ENCODE peak calls at places on chromosomes 13 and 19, in five cellular contexts. C is HepG2, D is stomach, F is pancreas, P is neuronal stem cell. S is an unnamed sample.
A peak's percentile ranks its signal among the peaks of the same experiment; 100 is the strongest.

GRCh38 chr13:43303040-43303729 is 279.8 kb downstream of the DNAJC15 start:
- DNase-seq in C (peak; percentile 12), D (peak; percentile 78), F (peak; percentile 59), P (peak; percentile 42), S (peak; percentile 34)

GRCh38 chr13:62371737-62372136 is 956.1 kb upstream of the PCDH20 start:
- DNase-seq in C (no peak), D (no peak), F (no peak), P (no peak), S (no peak)

GRCh38 chr19:35534803-35535480 is 1.7 kb downstream of the GAPDHS start:
- DNase-seq in C (no peak), D (no peak), F (no peak), P (no peak), S (no peak)

GRCh38 chr13:49935171-49936084 is 712 bp downstream of the SPRYD7 start:
- DNase-seq in C (peak; percentile 17), D (peak; percentile 33), F (no peak), P (peak; percentile 46), S (peak; percentile 62)

GRCh38 chr13:60329221-60329983 is 67.6 kb upstream of the TDRD3 start:
- DNase-seq in C (peak; percentile 12), D (peak; percentile 34), F (peak; percentile 39), P (peak; percentile 38), S (peak; percentile 32)

GRCh38 chr13:97369269-97369893 is 64.6 kb upstream of the RAP2A start:
- DNase-seq in C (no peak), D (no peak), F (no peak), P (no peak), S (no peak)

GRCh38 chr13:93687261-93687660 is 460.7 kb downstream of the GPC6 start:
- DNase-seq in C (no peak), D (no peak), F (no peak), P (no peak), S (no peak)

GRCh38 chr19:3565177-3565576 is 7.6 kb upstream of the HMG20B start:
- DNase-seq in C (peak; percentile 46), D (no peak), F (no peak), P (no peak), S (no peak)

GRCh38 chr13:110518150-110518525 is 43.4 kb downstream of the RAB20 start:
- DNase-seq in C (no peak), D (no peak), F (no peak), P (no peak), S (no peak)

GRCh38 chr19:38090561-38090960 is 133.5 kb downstream of the DPF1 start:
- DNase-seq in C (no peak), D (no peak), F (no peak), P (no peak), S (no peak)

GRCh38 chr13:109869312-109870237 is 83.2 kb upstream of the IRS2 start:
- DNase-seq in C (no peak), D (peak; percentile 75), F (peak; percentile 75), P (no peak), S (peak; percentile 66)

GRCh38 chr13:28744091-28744536 is 25.3 kb upstream of the SLC46A3 start:
- DNase-seq in C (no peak), D (no peak), F (no peak), P (no peak), S (no peak)

GRCh38 chr19:34480971-34481821 is at the start of gene WTIP:
- DNase-seq in C (peak; percentile 62), D (peak; percentile 67), F (peak; percentile 44), P (peak; percentile 89), S (peak; percentile 72)

GRCh38 chr13:111846396-111847174 is 220.4 kb upstream of the SOX1 start:
- DNase-seq in C (no peak), D (no peak), F (no peak), P (no peak), S (no peak)

GRCh38 chr13:32125221-32125621 is 93.6 kb downstream of the FRY start:
- DNase-seq in C (no peak), D (no peak), F (no peak), P (no peak), S (no peak)

GRCh38 chr13:23570099-23570926 is at the start of gene TNFRSF19:
- DNase-seq in C (peak; percentile 98), D (no peak), F (no peak), P (no peak), S (no peak)

GRCh38 chr13:24788538-24788937 is 24.6 kb downstream of the RNF17 start:
- DNase-seq in C (no peak), D (no peak), F (no peak), P (no peak), S (no peak)

GRCh38 chr13:34816118-34816517 is 126.0 kb upstream of the NBEA start:
- DNase-seq in C (no peak), D (no peak), F (no peak), P (no peak), S (no peak)

GRCh38 chr13:97976551-97977375 is 23.3 kb downstream of the IPO5 start:
- DNase-seq in C (no peak), D (no peak), F (peak; percentile 87), P (peak; percentile 21), S (no peak)

GRCh38 chr13:75050419-75051066 is 431.4 kb downstream of the TBC1D4 start:
- DNase-seq in C (no peak), D (no peak), F (no peak), P (no peak), S (no peak)

GRCh38 chr13:107421951-107422350 is 793.4 kb downstream of the LIG4 start:
- DNase-seq in C (no peak), D (no peak), F (no peak), P (no peak), S (no peak)

GRCh38 chr19:13153627-13154240 is 3.5 kb downstream of the IER2 start:
- DNase-seq in C (no peak), D (peak; percentile 44), F (peak; percentile 52), P (peak; percentile 48), S (no peak)

GRCh38 chr19:42471554-42472249 is 29.0 kb upstream of the CXCL17 start:
- DNase-seq in C (no peak), D (peak; percentile 46), F (no peak), P (no peak), S (no peak)

GRCh38 chr19:55079400-55080038 is 3.9 kb downstream of the EPS8L1 start:
- DNase-seq in C (no peak), D (no peak), F (peak; percentile 27), P (no peak), S (no peak)

GRCh38 chr19:55081773-55082022 is 6.0 kb downstream of the EPS8L1 start:
- DNase-seq in C (no peak), D (no peak), F (no peak), P (no peak), S (no peak)

GRCh38 chr19:55080915-55081772 is 5.5 kb downstream of the EPS8L1 start:
- DNase-seq in C (peak; percentile 53), D (peak; percentile 66), F (peak; percentile 83), P (no peak), S (peak; percentile 92)

GRCh38 chr19:55078996-55079395 is 3.3 kb downstream of the EPS8L1 start:
- DNase-seq in C (no peak), D (no peak), F (no peak), P (no peak), S (no peak)

DNA sequence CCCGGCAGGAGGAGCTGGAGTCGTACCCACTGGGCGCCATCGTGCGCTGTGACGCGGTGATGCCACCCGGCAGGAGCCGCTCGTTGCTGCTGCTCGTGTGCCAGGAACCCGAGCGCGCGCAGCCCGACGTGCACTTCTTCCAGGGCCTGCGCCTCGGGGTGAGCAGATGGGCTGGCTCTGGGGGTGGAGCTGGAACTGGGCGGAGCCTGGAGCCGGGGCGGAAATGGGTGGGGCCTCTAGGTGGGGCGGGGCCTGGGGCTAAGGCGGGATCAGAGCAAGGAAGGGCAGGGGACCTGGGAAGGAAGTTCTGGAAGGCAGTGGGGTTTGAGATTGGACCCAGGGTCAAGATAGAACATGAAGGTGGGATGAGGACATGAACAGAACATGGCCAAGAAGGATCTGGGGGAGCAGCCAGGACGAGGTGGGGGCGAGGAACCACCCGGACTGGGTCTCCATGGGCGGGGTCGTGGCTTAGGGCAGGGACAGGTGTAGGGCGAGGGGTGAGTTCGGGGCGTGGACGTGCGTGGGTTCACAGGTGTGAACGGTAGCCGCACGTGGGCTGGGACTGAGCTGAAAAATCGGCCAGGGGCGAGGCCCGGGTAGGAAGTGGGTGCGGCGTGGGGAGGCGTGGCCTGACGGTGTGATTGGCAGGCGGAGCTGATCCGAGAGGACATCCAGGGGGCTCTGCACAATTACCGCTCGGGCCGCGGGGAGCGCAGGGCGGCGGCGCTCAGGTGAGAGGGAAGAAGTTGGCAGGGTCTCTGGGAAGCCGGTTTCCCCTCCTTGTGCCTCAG is 4.6 kb downstream of the EPS8L1 start:
- DNase-seq in C (peak; percentile 35), D (peak; percentile 48), F (peak; percentile 69), P (no peak), S (peak; percentile 86)
- H3K4me3 ChIP-seq in C (peak overlapping the region; percentile 83), D (peak overlapping the region; percentile 42), F (peak overlapping the region; percentile 25), P (peak overlapping the region; percentile 79), S (no peak overlapping the region)

GRCh38 chr13:114131581-114132418 is 623 bp downstream of the RASA3 start:
- DNase-seq in C (no peak), D (no peak), F (no peak), P (no peak), S (no peak)

GRCh38 chr13:114130708-114131580 is 1.5 kb downstream of the RASA3 start:
- DNase-seq in C (no peak), D (no peak), F (no peak), P (no peak), S (no peak)

GRCh38 chr13:114130131-114130707 is 2.2 kb downstream of the RASA3 start:
- DNase-seq in C (no peak), D (no peak), F (no peak), P (no peak), S (no peak)

GRCh38 chr13:114134111-114134943 is 1.9 kb upstream of the RASA3 start:
- DNase-seq in C (no peak), D (no peak), F (no peak), P (no peak), S (no peak)

GRCh38 chr13:114132419-114133121 is at the start of gene RASA3:
- DNase-seq in C (no peak), D (peak; percentile 82), F (peak; percentile 71), P (peak; percentile 84), S (peak; percentile 51)
- H3K4me1 ChIP-seq in C (no peaks in the 10 kb centered on the region), D (peaks cover 57% of the 10 kb centered on the region), F (no peaks in the 10 kb centered on the region), P (peaks cover 44% of the 10 kb centered on the region), S (peaks cover 20% of the 10 kb centered on the region)

GRCh38 chr13:105462098-105462497 is 1073.4 kb downstream of the EFNB2 start:
- DNase-seq in C (no peak), D (no peak), F (no peak), P (no peak), S (no peak)
- H3K4me3 ChIP-seq in C (no peak overlapping the region), D (no peak overlapping the region), F (no peak overlapping the region), P (no peak overlapping the region), S (no peak overlapping the region)

DNA sequence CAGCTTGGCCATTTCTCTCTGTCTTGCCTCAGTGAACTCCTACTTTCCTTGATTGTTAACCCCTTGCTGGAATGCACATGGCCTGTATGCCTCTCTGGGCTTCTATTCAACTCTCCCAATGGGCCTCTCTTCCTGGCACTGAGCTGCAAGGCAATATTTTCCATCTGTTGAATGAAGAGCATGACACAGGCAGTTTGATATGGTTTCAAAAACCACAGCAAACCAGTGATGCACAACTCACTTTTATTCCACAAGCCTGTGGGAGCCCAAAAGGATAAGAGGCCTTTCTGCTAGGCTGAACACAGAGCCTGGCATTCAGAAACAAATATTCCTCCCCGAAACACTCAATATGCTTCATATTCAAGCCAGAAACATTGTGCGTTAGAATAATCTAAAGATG is 443.0 kb upstream of the SPRY2 start:
- DNase-seq in C (no peak), D (no peak), F (no peak), P (no peak), S (no peak)
- H3K4me1 ChIP-seq in C (no peaks in the 10 kb centered on the region), D (no peaks in the 10 kb centered on the region), F (no peaks in the 10 kb centered on the region), P (peaks cover 5% of the 10 kb centered on the region), S (no peaks in the 10 kb centered on the region)